ENCODE peak calls at places on chromosomes 3 and 15, in six cellular contexts. One of them, this sample, is unnamed.

GRCh38 chr15:100726426-100727190 is 124.2 kb downstream of the ASB7 start:
- DNase-seq in H1: peak; percentile 35
- DNase-seq in HepG2: no peak
- DNase-seq in GM12878: no peak
- DNase-seq in GM12891: no peak
- DNase-seq in K562: no peak
- DNase-seq in this sample: no peak

GRCh38 chr15:61084944-61085367 is 144.1 kb downstream of the RORA start:
- DNase-seq in GM12878: no peak
- DNase-seq in H1: no peak
- DNase-seq in HepG2: no peak
- DNase-seq in GM12891: peak; percentile 21
- DNase-seq in K562: no peak
- DNase-seq in this sample: no peak

GRCh38 chr15:68333775-68334470 is 56.4 kb downstream of the FEM1B start:
- DNase-seq in GM12878: no peak
- DNase-seq in GM12891: no peak
- DNase-seq in K562: no peak
- DNase-seq in HepG2: no peak
- DNase-seq in H1: no peak
- DNase-seq in this sample: no peak

GRCh38 chr15:74505837-74506514 is 35.0 kb upstream of the ARID3B start:
- DNase-seq in GM12878: no peak
- DNase-seq in K562: no peak
- DNase-seq in H1: no peak
- DNase-seq in GM12891: no peak
- DNase-seq in HepG2: no peak
- DNase-seq in this sample: no peak

GRCh38 chr15:100931143-100931890 is 12.2 kb downstream of the LRRK1 start:
- DNase-seq in GM12891: no peak
- DNase-seq in HepG2: no peak
- DNase-seq in K562: no peak
- DNase-seq in H1: no peak
- DNase-seq in GM12878: no peak
- DNase-seq in this sample: no peak

GRCh38 chr3:111748132-111748531 is 110.9 kb upstream of the PHLDB2 start:
- DNase-seq in K562: no peak
- DNase-seq in GM12891: no peak
- DNase-seq in GM12878: no peak
- DNase-seq in HepG2: no peak
- DNase-seq in H1: no peak
- DNase-seq in this sample: no peak

GRCh38 chr3:50658831-50659230 is 15.9 kb upstream of the DOCK3 start:
- DNase-seq in GM12891: no peak
- DNase-seq in GM12878: no peak
- DNase-seq in HepG2: no peak
- DNase-seq in H1: no peak
- DNase-seq in K562: no peak
- DNase-seq in this sample: no peak

GRCh38 chr15:75042730-75043508 is 19.5 kb downstream of the PPCDC start:
- DNase-seq in GM12878: peak; percentile 100
- DNase-seq in HepG2: peak; percentile 93
- DNase-seq in H1: peak; percentile 73
- DNase-seq in GM12891: peak; percentile 67
- DNase-seq in K562: peak; percentile 68
- DNase-seq in this sample: peak; percentile 85

GRCh38 chr3:128537091-128537703 is 44.2 kb upstream of the GATA2 start:
- DNase-seq in GM12891: no peak
- DNase-seq in GM12878: no peak
- DNase-seq in HepG2: no peak
- DNase-seq in H1: no peak
- DNase-seq in K562: no peak
- DNase-seq in this sample: no peak

GRCh38 chr3:46461971-46462910 is 2.5 kb downstream of the LTF start:
- DNase-seq in H1: peak; percentile 45
- DNase-seq in HepG2: no peak
- DNase-seq in GM12878: no peak
- DNase-seq in GM12891: no peak
- DNase-seq in K562: no peak
- DNase-seq in this sample: no peak

GRCh38 chr3:182108351-182108750 is 396.6 kb downstream of the SOX2 start:
- DNase-seq in H1: no peak
- DNase-seq in K562: no peak
- DNase-seq in GM12891: no peak
- DNase-seq in GM12878: no peak
- DNase-seq in HepG2: no peak
- DNase-seq in this sample: no peak

GRCh38 chr3:144429719-144430121 is 458.1 kb downstream of the DIPK2A start:
- DNase-seq in K562: no peak
- DNase-seq in GM12891: no peak
- DNase-seq in HepG2: no peak
- DNase-seq in GM12878: peak; percentile 74
- DNase-seq in H1: no peak
- DNase-seq in this sample: no peak

GRCh38 chr3:125916376-125916978 is 52.5 kb upstream of the ROPN1B start:
- DNase-seq in K562: peak; percentile 76
- DNase-seq in HepG2: peak; percentile 84
- DNase-seq in GM12891: peak; percentile 77
- DNase-seq in H1: peak; percentile 97
- DNase-seq in GM12878: peak; percentile 65
- DNase-seq in this sample: peak; percentile 74
- TF ChIP-seq POLR2A in K562: peak; percentile 43
- TF ChIP-seq POLR2A in HepG2: peak; percentile 62
- TF ChIP-seq POLR2A in GM12891: no peak
- TF ChIP-seq POLR2A in H1: peak; percentile 72
- TF ChIP-seq POLR2A in GM12878: peak; percentile 56
- TF ChIP-seq POLR2A in this sample: peak; percentile 39

DNA sequence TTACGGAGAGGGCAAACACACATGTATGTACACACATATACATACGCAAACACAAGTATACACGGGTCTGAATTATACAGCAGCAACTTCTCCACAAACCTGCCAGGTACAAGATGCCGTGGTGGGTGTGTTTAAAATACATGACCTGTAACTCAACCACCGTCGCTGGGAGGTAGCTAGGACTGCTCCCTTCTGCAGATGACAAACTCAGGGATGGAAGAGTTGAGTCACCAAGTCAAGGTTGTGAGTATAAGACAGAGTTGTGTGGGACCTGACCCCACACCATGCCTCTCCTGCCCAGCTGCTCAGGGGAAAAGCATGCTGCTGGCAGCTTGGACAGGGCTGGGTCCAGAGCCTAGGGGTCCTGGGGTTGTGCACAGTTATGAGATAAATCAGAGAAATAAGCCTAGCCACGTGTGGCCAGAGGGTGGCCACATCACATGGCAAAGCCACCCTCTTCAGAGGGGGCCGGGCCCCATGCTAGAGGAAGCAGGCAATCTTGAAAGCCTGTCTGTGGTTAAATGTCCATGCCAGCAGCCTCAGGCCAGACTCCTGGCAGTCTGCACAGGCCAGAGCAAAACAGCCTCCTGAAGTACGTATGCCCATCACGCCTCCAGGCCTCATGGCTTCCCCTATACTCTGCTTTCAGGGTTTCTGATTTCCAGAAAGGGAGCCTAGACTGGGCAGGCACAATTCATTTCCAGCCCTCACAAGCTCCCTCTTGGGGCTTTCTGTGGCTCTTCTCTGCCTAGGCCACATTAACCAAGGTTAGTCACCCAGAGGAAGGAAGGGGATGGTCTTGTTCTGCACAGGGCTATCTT is 107.7 kb upstream of the RPL32 start:
- DNase-seq in K562: no peak
- DNase-seq in GM12878: no peak
- DNase-seq in H1: no peak
- DNase-seq in GM12891: no peak
- DNase-seq in HepG2: no peak
- DNase-seq in this sample: no peak
- TF ChIP-seq TAF1 in K562: no peak
- TF ChIP-seq TAF1 in GM12878: no peak
- TF ChIP-seq TAF1 in H1: no peak
- TF ChIP-seq TAF1 in GM12891: no peak
- TF ChIP-seq TAF1 in HepG2: no peak
- TF ChIP-seq TAF1 in this sample: no peak

GRCh38 chr15:89115547-89115946 is 27.3 kb downstream of the ABHD2 start:
- DNase-seq in HepG2: no peak
- DNase-seq in H1: peak; percentile 56
- DNase-seq in K562: no peak
- DNase-seq in GM12878: no peak
- DNase-seq in GM12891: no peak
- DNase-seq in this sample: no peak

GRCh38 chr15:89112341-89112971 is 24.2 kb downstream of the ABHD2 start:
- DNase-seq in K562: no peak
- DNase-seq in H1: no peak
- DNase-seq in GM12891: no peak
- DNase-seq in HepG2: peak; percentile 77
- DNase-seq in GM12878: peak; percentile 38
- DNase-seq in this sample: peak; percentile 27

GRCh38 chr15:89113263-89113662 is 25.0 kb downstream of the ABHD2 start:
- DNase-seq in K562: no peak
- DNase-seq in HepG2: no peak
- DNase-seq in GM12878: no peak
- DNase-seq in H1: no peak
- DNase-seq in GM12891: no peak
- DNase-seq in this sample: no peak

GRCh38 chr15:89116404-89116803 is 28.1 kb downstream of the ABHD2 start:
- DNase-seq in H1: no peak
- DNase-seq in HepG2: no peak
- DNase-seq in K562: no peak
- DNase-seq in GM12891: no peak
- DNase-seq in GM12878: no peak
- DNase-seq in this sample: no peak

GRCh38 chr15:89114974-89115373 is 26.7 kb downstream of the ABHD2 start:
- DNase-seq in GM12878: no peak
- DNase-seq in K562: no peak
- DNase-seq in H1: no peak
- DNase-seq in GM12891: no peak
- DNase-seq in HepG2: no peak
- DNase-seq in this sample: no peak
- TF ChIP-seq POLR2AphosphoS5 in GM12878: no peak
- TF ChIP-seq POLR2AphosphoS5 in K562: no peak
- TF ChIP-seq POLR2AphosphoS5 in H1: no peak
- TF ChIP-seq POLR2AphosphoS5 in GM12891: no peak
- TF ChIP-seq POLR2AphosphoS5 in HepG2: no peak
- TF ChIP-seq POLR2AphosphoS5 in this sample: no peak

GRCh38 chr3:42804113-42804830 is at the start of gene HIGD1A:
- DNase-seq in GM12878: peak; percentile 79
- DNase-seq in H1: peak; percentile 93
- DNase-seq in K562: peak; percentile 100
- DNase-seq in GM12891: peak; percentile 97
- DNase-seq in HepG2: peak; percentile 91
- DNase-seq in this sample: peak; percentile 98
- TF ChIP-seq POLR2A in GM12878: peak; percentile 94
- TF ChIP-seq POLR2A in H1: peak; percentile 64
- TF ChIP-seq POLR2A in K562: peak; percentile 96
- TF ChIP-seq POLR2A in GM12891: peak; percentile 83
- TF ChIP-seq POLR2A in HepG2: peak; percentile 95
- TF ChIP-seq POLR2A in this sample: peak; percentile 85